ENCODE peak calls at places on chromosomes 2 and 18, in four cellular contexts. M, X, E and L are unnamed samples. For H3K36me3, the result is how much of the 10 kb centered on the place peaks cover.

GRCh38 chr2:107635883-107636282 is 190.8 kb upstream of the RGPD4 start:
- DNase-seq in M (no peak), X (peak), E (no peak), L (no peak)

GRCh38 chr2:189308056-189308790 is 128.7 kb upstream of the COL5A2 start:
- DNase-seq in X (no peak), E (no peak), M (no peak), L (no peak)

GRCh38 chr2:18829331-18829902 is 240.0 kb upstream of the NT5C1B start:
- DNase-seq in X (peak), E (no peak), M (no peak), L (no peak)

GRCh38 chr18:46677609-46678470 is 20.8 kb upstream of the LOXHD1 start:
- DNase-seq in M (no peak), E (peak), X (peak), L (no peak)

GRCh38 chr18:44126598-44126997 is 554.1 kb upstream of the SETBP1 start:
- DNase-seq in M (no peak), E (no peak), X (no peak), L (no peak)

GRCh38 chr2:127622561-127623387 is 23.2 kb upstream of the GPR17 start:
- DNase-seq in E (peak), X (no peak), M (no peak), L (peak)

GRCh38 chr2:231483398-231484329 is 19.4 kb upstream of the NCL start:
- DNase-seq in E (peak), X (no peak), M (no peak), L (peak)

GRCh38 chr2:74440005-74440377 is 1.7 kb downstream of the RTKN start:
- DNase-seq in E (peak), M (no peak), X (no peak), L (peak)

GRCh38 chr18:76943542-76944339 is 121.4 kb downstream of the ZNF236 start:
- DNase-seq in E (no peak), X (no peak), M (no peak), L (no peak)

GRCh38 chr2:55014962-55015939 is 35.0 kb downstream of the RTN4 start:
- DNase-seq in E (peak), M (no peak), X (peak), L (no peak)

GRCh38 chr2:68230246-68231060 is 21.9 kb downstream of the PPP3R1 start:
- DNase-seq in E (no peak), M (no peak), X (no peak), L (no peak)
- H3K27ac ChIP-seq in E (no peak), M (no peak), X (no peak), L (no peak)

GRCh38 chr18:35693829-35694228 is 112.3 kb downstream of the GALNT1 start:
- DNase-seq in X (no peak), E (no peak), M (no peak), L (no peak)
- H3K36me3 ChIP-seq in X (under half), E (under half), M (under half), L (under half)

GRCh38 chr2:10205201-10205475 is 82.6 kb downstream of the RRM2 start:
- DNase-seq in E (no peak), X (no peak), M (no peak), L (no peak)
- H3K27ac ChIP-seq in E (no peak), X (no peak), M (no peak), L (no peak)

DNA sequence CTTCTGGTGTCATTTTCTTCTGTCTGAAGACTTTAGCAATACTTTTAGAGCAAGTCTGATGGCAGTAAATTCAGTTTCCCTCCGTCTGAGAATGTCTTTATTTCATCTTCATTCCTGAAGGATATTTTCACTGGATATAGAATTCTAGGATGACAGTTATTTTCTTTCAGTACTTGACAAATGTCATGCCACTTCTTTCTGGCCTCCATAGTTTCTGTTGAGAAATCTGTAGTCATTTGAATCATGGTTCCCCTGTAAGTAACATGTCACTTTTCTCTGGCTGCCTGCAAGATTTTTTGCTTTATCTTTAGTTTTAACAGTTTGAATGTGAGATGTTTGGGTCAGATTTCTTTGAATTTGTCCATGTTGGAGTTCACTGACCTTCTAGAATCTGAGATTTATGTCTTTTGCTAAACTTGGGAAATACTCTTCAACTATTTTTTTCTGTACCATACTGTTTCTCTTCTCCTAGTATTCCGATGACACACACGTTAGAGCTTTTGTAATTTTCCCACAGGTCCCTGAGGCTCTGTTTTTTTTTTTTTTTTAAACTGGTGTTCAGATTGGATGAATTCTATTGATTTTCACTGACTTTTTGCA is 30.2 kb downstream of the RMND5A start:
- DNase-seq in E (no peak), X (no peak), M (no peak), L (no peak)
- H3K36me3 ChIP-seq in E (under half), X (under half), M (under half), L (under half)